ENCODE peak calls at places on chromosomes 7 and 10, in four cellular contexts. One of them, this sample, is unnamed.

GRCh38 chr7:46982928-46983327 is 599.0 kb downstream of the TNS3 start:
- DNase-seq in fibroblast of lung: no peak
- DNase-seq in transverse colon: no peak
- DNase-seq in HCT116: no peak
- DNase-seq in this sample: no peak

GRCh38 chr10:124590216-124591122 is 128.8 kb downstream of the LHPP start:
- DNase-seq in fibroblast of lung: no peak
- DNase-seq in transverse colon: no peak
- DNase-seq in HCT116: no peak
- DNase-seq in this sample: no peak

GRCh38 chr7:139264220-139264619 is 33.2 kb downstream of the UBN2 start:
- DNase-seq in fibroblast of lung: no peak
- DNase-seq in transverse colon: no peak
- DNase-seq in HCT116: no peak
- DNase-seq in this sample: no peak

GRCh38 chr10:93992400-93993030 is 1.2 kb upstream of the PLCE1 start:
- DNase-seq in fibroblast of lung: peak
- DNase-seq in transverse colon: no peak
- DNase-seq in HCT116: no peak
- DNase-seq in this sample: no peak

GRCh38 chr10:108970016-108970415 is 953.3 kb downstream of the XPNPEP1 start:
- DNase-seq in fibroblast of lung: peak
- DNase-seq in transverse colon: no peak
- DNase-seq in HCT116: no peak
- DNase-seq in this sample: no peak

GRCh38 chr7:55177589-55178261 is 158.9 kb downstream of the EGFR start:
- DNase-seq in fibroblast of lung: peak
- DNase-seq in transverse colon: peak
- DNase-seq in HCT116: no peak
- DNase-seq in this sample: no peak

GRCh38 chr7:50682079-50682478 is 100.6 kb downstream of the GRB10 start:
- DNase-seq in fibroblast of lung: no peak
- DNase-seq in transverse colon: no peak
- DNase-seq in HCT116: no peak
- DNase-seq in this sample: no peak

GRCh38 chr7:156950381-156950858 is 908 bp downstream of the NOM1 start:
- DNase-seq in fibroblast of lung: no peak
- DNase-seq in transverse colon: no peak
- DNase-seq in HCT116: no peak
- DNase-seq in this sample: no peak

GRCh38 chr7:132328047-132328620 is 248.1 kb downstream of the PLXNA4 start:
- DNase-seq in fibroblast of lung: no peak
- DNase-seq in transverse colon: no peak
- DNase-seq in HCT116: no peak
- DNase-seq in this sample: no peak

GRCh38 chr10:126842356-126842755 is 62.9 kb upstream of the DOCK1 start:
- DNase-seq in fibroblast of lung: no peak
- DNase-seq in transverse colon: no peak
- DNase-seq in HCT116: no peak
- DNase-seq in this sample: no peak

GRCh38 chr7:127089146-127089545 is 163.6 kb downstream of the GRM8 start:
- DNase-seq in fibroblast of lung: no peak
- DNase-seq in transverse colon: no peak
- DNase-seq in HCT116: no peak
- DNase-seq in this sample: no peak

GRCh38 chr10:115947104-115947503 is 325.9 kb downstream of the GFRA1 start:
- DNase-seq in fibroblast of lung: no peak
- DNase-seq in transverse colon: no peak
- DNase-seq in HCT116: no peak
- DNase-seq in this sample: no peak

GRCh38 chr10:3805791-3806381 is 20.9 kb upstream of the KLF6 start:
- DNase-seq in fibroblast of lung: peak
- DNase-seq in transverse colon: peak
- DNase-seq in HCT116: peak
- DNase-seq in this sample: no peak

GRCh38 chr10:8719971-8720370 is 665.5 kb downstream of the GATA3 start:
- DNase-seq in fibroblast of lung: no peak
- DNase-seq in transverse colon: no peak
- DNase-seq in HCT116: no peak
- DNase-seq in this sample: no peak

GRCh38 chr10:125955766-125956165 is 59.4 kb downstream of the FANK1 start:
- DNase-seq in fibroblast of lung: no peak
- DNase-seq in transverse colon: no peak
- DNase-seq in HCT116: no peak
- DNase-seq in this sample: no peak

GRCh38 chr7:157646551-157646950 is 309.7 kb downstream of the DNAJB6 start:
- DNase-seq in fibroblast of lung: no peak
- DNase-seq in transverse colon: no peak
- DNase-seq in HCT116: no peak
- DNase-seq in this sample: no peak

GRCh38 chr10:514137-514671 is 175.3 kb downstream of the DIP2C start:
- DNase-seq in fibroblast of lung: no peak
- DNase-seq in transverse colon: no peak
- DNase-seq in HCT116: no peak
- DNase-seq in this sample: no peak

GRCh38 chr7:11294218-11294617 is 320.5 kb downstream of the PHF14 start:
- DNase-seq in fibroblast of lung: no peak
- DNase-seq in transverse colon: no peak
- DNase-seq in HCT116: no peak
- DNase-seq in this sample: no peak

GRCh38 chr10:43802988-43803696 is 154.5 kb upstream of the ZNF32 start:
- DNase-seq in fibroblast of lung: no peak
- DNase-seq in transverse colon: no peak
- DNase-seq in HCT116: no peak
- DNase-seq in this sample: no peak

GRCh38 chr7:99201027-99201426 is 6.9 kb downstream of the KPNA7 start:
- DNase-seq in fibroblast of lung: peak
- DNase-seq in transverse colon: no peak
- DNase-seq in HCT116: no peak
- DNase-seq in this sample: peak

GRCh38 chr7:156617215-156617614 is 23.4 kb upstream of the RNF32 start:
- DNase-seq in fibroblast of lung: no peak
- DNase-seq in transverse colon: peak
- DNase-seq in HCT116: no peak
- DNase-seq in this sample: no peak

GRCh38 chr7:107150375-107151073 is 18.3 kb upstream of the HBP1 start:
- DNase-seq in fibroblast of lung: peak
- DNase-seq in transverse colon: peak
- DNase-seq in HCT116: peak
- DNase-seq in this sample: no peak

GRCh38 chr7:81111781-81112540 is 193.1 kb upstream of the SEMA3C start:
- DNase-seq in fibroblast of lung: peak
- DNase-seq in transverse colon: no peak
- DNase-seq in HCT116: no peak
- DNase-seq in this sample: no peak
- H3K27ac ChIP-seq in fibroblast of lung: no peak
- H3K27ac ChIP-seq in transverse colon: peak
- H3K27ac ChIP-seq in HCT116: no peak
- H3K27ac ChIP-seq in this sample: peak

GRCh38 chr10:73264423-73264822 is 12.0 kb upstream of the MRPS16 start:
- DNase-seq in fibroblast of lung: no peak
- DNase-seq in transverse colon: no peak
- DNase-seq in HCT116: no peak
- DNase-seq in this sample: no peak
- H3K27ac ChIP-seq in fibroblast of lung: no peak
- H3K27ac ChIP-seq in transverse colon: no peak
- H3K27ac ChIP-seq in HCT116: no peak
- H3K27ac ChIP-seq in this sample: peak

DNA sequence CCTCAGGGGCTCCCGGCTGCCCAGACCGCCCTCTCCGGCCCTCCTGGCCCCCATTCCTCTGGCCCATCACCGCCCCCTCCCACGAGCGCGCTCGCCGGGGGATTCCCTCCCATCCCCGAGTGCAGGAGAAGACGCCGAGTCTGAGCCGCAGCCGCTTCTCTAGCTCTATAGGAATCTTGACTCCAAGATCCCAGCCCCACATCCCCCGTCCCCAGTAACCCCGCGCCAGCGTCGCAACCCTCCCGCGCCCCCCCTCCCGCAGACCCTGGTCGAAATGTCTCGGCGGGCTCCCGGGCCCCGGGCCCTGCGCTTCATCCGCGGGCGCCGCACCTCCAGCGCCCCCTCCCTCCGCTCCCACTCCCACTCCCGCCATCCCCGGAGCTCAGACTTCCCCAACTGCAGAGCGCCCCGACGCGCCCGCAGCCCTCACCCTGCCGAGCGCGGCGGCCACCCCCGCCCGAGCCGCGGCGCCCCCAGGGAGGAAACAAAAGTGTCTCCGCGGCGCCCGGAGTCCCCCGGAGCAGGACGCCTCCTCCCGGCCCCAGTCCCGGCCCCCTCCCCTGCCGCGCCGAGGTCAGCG is 517 bp downstream of the ELMO1 start:
- DNase-seq in fibroblast of lung: no peak
- DNase-seq in transverse colon: peak
- DNase-seq in HCT116: no peak
- DNase-seq in this sample: no peak
- H3K27ac ChIP-seq in fibroblast of lung: no peak
- H3K27ac ChIP-seq in transverse colon: peak
- H3K27ac ChIP-seq in HCT116: no peak
- H3K27ac ChIP-seq in this sample: no peak

GRCh38 chr7:106070567-106071254 is 41.4 kb downstream of the SYPL1 start:
- DNase-seq in fibroblast of lung: no peak
- DNase-seq in transverse colon: no peak
- DNase-seq in HCT116: no peak
- DNase-seq in this sample: no peak

GRCh38 chr7:106072715-106073091 is 39.4 kb downstream of the SYPL1 start:
- DNase-seq in fibroblast of lung: no peak
- DNase-seq in transverse colon: no peak
- DNase-seq in HCT116: no peak
- DNase-seq in this sample: no peak

GRCh38 chr7:106071356-106071998 is 40.6 kb downstream of the SYPL1 start:
- DNase-seq in fibroblast of lung: no peak
- DNase-seq in transverse colon: peak
- DNase-seq in HCT116: no peak
- DNase-seq in this sample: peak

GRCh38 chr7:106073701-106074100 is 38.4 kb downstream of the SYPL1 start:
- DNase-seq in fibroblast of lung: no peak
- DNase-seq in transverse colon: no peak
- DNase-seq in HCT116: no peak
- DNase-seq in this sample: no peak

GRCh38 chr7:106071999-106072714 is 40.0 kb downstream of the SYPL1 start:
- DNase-seq in fibroblast of lung: no peak
- DNase-seq in transverse colon: peak
- DNase-seq in HCT116: no peak
- DNase-seq in this sample: no peak
- H3K27ac ChIP-seq in fibroblast of lung: no peak
- H3K27ac ChIP-seq in transverse colon: peak
- H3K27ac ChIP-seq in HCT116: no peak
- H3K27ac ChIP-seq in this sample: peak

This sample was measured in epithelial cell of prostate.